ENCODE peak calls at places on chromosomes 1 and 21, in four cellular contexts. One of them, this sample, is unnamed. For H3K27me3, the result is how much of the 10 kb centered on the place peaks cover.

GRCh38 chr1:118563969-118564951 is 379.2 kb upstream of the SPAG17 start:
- DNase-seq in GM23338: peak
- DNase-seq in vagina: no peak
- DNase-seq in left lung: no peak
- DNase-seq in this sample: no peak

GRCh38 chr1:11485191-11485590 is 6.2 kb downstream of the DISP3 start:
- DNase-seq in GM23338: no peak
- DNase-seq in vagina: no peak
- DNase-seq in left lung: no peak
- DNase-seq in this sample: no peak

GRCh38 chr1:84450916-84451315 is 28.1 kb upstream of the RPF1 start:
- DNase-seq in GM23338: no peak
- DNase-seq in vagina: no peak
- DNase-seq in left lung: no peak
- DNase-seq in this sample: no peak

GRCh38 chr1:90616395-90616794 is 100.7 kb downstream of the BARHL2 start:
- DNase-seq in GM23338: peak
- DNase-seq in vagina: no peak
- DNase-seq in left lung: no peak
- DNase-seq in this sample: no peak

GRCh38 chr21:42239973-42240372 is 21.0 kb downstream of the ABCG1 start:
- DNase-seq in GM23338: no peak
- DNase-seq in vagina: no peak
- DNase-seq in left lung: no peak
- DNase-seq in this sample: no peak

GRCh38 chr1:3889952-3890351 is 10.1 kb downstream of the C1orf174 start:
- DNase-seq in GM23338: no peak
- DNase-seq in vagina: no peak
- DNase-seq in left lung: no peak
- DNase-seq in this sample: no peak

GRCh38 chr1:160981584-160982411 is 27.2 kb upstream of the ITLN2 start:
- DNase-seq in GM23338: peak
- DNase-seq in vagina: no peak
- DNase-seq in left lung: no peak
- DNase-seq in this sample: no peak

GRCh38 chr1:40300651-40301050 is 16.4 kb downstream of the COL9A2 start:
- DNase-seq in GM23338: no peak
- DNase-seq in vagina: no peak
- DNase-seq in left lung: no peak
- DNase-seq in this sample: no peak

GRCh38 chr1:225940385-225941151 is 452 bp downstream of the LEFTY2 start:
- DNase-seq in GM23338: no peak
- DNase-seq in vagina: no peak
- DNase-seq in left lung: no peak
- DNase-seq in this sample: no peak

GRCh38 chr21:32484706-32485380 is 72.3 kb downstream of the EVA1C start:
- DNase-seq in GM23338: no peak
- DNase-seq in vagina: no peak
- DNase-seq in left lung: peak
- DNase-seq in this sample: no peak

GRCh38 chr1:213385806-213386324 is 334.8 kb downstream of the RPS6KC1 start:
- DNase-seq in GM23338: no peak
- DNase-seq in vagina: no peak
- DNase-seq in left lung: no peak
- DNase-seq in this sample: no peak

GRCh38 chr1:236774926-236775325 is 20.2 kb upstream of the MTR start:
- DNase-seq in GM23338: peak
- DNase-seq in vagina: no peak
- DNase-seq in left lung: no peak
- DNase-seq in this sample: no peak
- TF ChIP-seq CTCF in GM23338: peak
- TF ChIP-seq CTCF in vagina: no peak
- TF ChIP-seq CTCF in left lung: no peak
- TF ChIP-seq CTCF in this sample: no peak

DNA sequence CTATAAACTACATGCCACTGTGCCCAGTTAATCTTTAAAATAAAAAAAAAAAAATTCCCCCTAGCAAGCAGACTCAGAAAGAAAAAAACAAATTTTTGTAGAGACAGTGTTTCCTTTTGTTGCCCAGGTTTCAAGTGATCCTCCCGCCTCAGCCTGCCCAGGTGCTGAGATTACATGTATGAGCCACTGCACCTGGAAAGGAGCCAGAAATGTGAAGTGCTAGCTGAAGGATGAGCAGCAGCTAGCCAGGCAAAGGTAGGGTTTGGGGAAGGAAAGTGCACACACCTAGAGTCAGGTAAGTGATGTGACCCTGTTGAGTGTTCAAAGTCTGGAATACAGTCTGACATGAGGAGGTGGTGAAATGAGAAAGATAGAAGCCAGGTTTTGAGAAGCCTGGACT is 1.7 kb downstream of the AKR1A1 start:
- DNase-seq in GM23338: no peak
- DNase-seq in vagina: no peak
- DNase-seq in left lung: peak
- DNase-seq in this sample: no peak
- H3K4me3 ChIP-seq in GM23338: peak
- H3K4me3 ChIP-seq in vagina: no peak
- H3K4me3 ChIP-seq in left lung: peak
- H3K4me3 ChIP-seq in this sample: peak

DNA sequence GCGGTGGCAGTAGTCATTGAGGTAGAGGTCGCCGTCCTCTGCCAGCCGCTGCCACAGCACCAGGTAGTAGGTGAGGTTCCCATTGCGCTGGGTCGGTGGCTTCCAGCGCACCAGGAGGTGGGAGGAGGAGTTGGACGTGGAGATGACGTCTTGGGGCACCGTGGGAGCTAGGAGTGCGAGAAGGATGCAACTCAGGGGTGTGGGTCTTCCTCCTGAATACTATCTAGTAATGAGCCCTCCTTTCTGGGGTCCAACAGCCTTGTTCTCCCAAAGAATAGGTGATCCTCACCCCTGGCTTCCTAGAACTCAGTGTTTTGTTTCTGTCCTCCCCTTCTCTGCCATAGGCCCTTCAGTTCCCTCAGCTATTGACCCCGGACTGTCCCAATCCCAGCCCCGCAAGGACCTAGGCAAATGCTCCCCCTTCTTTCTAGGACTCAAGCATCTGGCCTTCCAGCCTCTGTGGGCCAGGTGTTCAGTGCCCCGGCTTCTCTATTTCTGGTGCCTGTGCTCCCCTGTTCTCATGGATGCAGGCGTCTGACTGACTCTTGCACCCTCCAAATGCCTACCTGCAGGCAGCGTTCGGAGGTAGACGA is 12.9 kb downstream of the INSRR start:
- DNase-seq in GM23338: no peak
- DNase-seq in vagina: no peak
- DNase-seq in left lung: no peak
- DNase-seq in this sample: no peak
- H3K27me3 ChIP-seq in GM23338: half or more
- H3K27me3 ChIP-seq in vagina: under half
- H3K27me3 ChIP-seq in left lung: under half
- H3K27me3 ChIP-seq in this sample: half or more

GRCh38 chr1:181554465-181554864 is 71.1 kb downstream of the CACNA1E start:
- DNase-seq in GM23338: no peak
- DNase-seq in vagina: no peak
- DNase-seq in left lung: no peak
- DNase-seq in this sample: no peak
- TF ChIP-seq CTCF in GM23338: no peak
- TF ChIP-seq CTCF in vagina: no peak
- TF ChIP-seq CTCF in left lung: no peak
- TF ChIP-seq CTCF in this sample: no peak

GRCh38 chr1:1229770-1230169 is 2.0 kb downstream of the SDF4 start:
- DNase-seq in GM23338: no peak
- DNase-seq in vagina: no peak
- DNase-seq in left lung: no peak
- DNase-seq in this sample: no peak
- H3K4me3 ChIP-seq in GM23338: no peak
- H3K4me3 ChIP-seq in vagina: no peak
- H3K4me3 ChIP-seq in left lung: peak
- H3K4me3 ChIP-seq in this sample: no peak

DNA sequence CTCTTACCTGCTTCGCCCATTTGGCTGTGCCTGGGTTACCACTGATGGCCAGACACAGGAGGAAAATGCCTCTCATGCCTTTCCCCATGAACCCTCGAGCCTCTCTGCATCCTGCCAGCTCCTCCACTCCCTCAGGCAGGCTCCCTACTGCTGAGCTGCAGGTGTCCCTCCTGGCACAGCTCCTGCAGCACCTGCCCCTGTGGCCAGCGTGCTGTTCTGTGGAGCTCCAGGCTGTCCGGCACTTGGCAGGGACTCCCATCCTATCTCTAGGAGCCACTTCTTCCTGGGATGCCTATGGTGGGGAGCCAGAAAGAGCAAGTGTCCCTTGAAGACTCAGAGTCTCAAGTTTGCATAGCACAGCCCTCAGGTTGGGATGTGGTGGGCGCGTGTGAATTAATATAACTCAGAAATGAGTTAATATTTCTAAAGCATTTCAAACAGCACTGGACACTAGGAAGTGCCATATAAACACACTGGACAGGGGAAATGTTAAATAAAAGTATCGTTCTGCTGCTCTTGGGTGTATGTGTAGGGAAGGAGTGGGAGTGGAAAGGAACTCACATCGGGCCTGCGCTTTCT is 2.6 kb downstream of the LRRC71 start:
- DNase-seq in GM23338: no peak
- DNase-seq in vagina: no peak
- DNase-seq in left lung: no peak
- DNase-seq in this sample: no peak
- H3K27me3 ChIP-seq in GM23338: half or more
- H3K27me3 ChIP-seq in vagina: under half
- H3K27me3 ChIP-seq in left lung: half or more
- H3K27me3 ChIP-seq in this sample: under half

DNA sequence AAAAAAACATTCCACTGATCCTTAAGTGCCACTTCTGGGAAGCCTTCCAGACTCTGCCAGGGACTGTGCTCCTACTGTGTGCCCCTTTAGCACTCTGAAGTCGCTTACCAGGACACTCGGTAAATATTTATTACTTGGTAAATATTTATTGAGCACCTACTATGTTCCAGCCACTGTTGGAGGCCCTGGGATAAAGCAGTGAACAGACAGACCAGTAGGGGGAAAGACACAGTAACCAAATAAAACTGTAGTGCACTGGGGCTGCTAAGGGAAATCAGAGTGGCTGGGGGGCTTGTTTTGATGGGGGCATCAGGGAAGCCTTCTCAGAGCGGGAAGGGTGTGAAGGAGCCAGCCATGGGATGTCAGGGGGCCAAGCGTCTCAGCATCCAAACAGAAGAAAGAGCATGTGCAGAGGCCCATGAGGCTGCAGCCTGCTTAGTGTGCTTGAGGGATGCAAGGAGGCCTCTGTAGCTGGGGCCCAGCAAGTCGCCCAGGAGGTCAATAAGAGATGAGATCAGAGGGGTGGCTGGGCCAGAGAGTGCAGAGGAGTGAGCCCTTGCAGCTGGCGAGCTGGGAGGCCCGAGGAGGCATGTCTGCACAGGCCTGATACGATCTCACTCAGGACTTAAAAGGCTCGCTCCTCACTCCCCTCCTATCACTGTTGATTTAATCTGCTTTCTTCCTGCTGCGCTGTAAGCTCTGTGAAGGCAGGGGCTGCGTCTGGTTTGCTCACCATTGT is 28.6 kb downstream of the KAZN start:
- DNase-seq in GM23338: peak
- DNase-seq in vagina: no peak
- DNase-seq in left lung: peak
- DNase-seq in this sample: no peak
- TF ChIP-seq CTCF in GM23338: peak
- TF ChIP-seq CTCF in vagina: no peak
- TF ChIP-seq CTCF in left lung: no peak
- TF ChIP-seq CTCF in this sample: no peak

GRCh38 chr21:38925923-38926322 is 120.2 kb downstream of the ETS2 start:
- DNase-seq in GM23338: no peak
- DNase-seq in vagina: no peak
- DNase-seq in left lung: peak
- DNase-seq in this sample: no peak
- H3K4me3 ChIP-seq in GM23338: no peak
- H3K4me3 ChIP-seq in vagina: no peak
- H3K4me3 ChIP-seq in left lung: peak
- H3K4me3 ChIP-seq in this sample: peak

GRCh38 chr1:168414914-168415313 is 128.9 kb downstream of the XCL2 start:
- DNase-seq in GM23338: no peak
- DNase-seq in vagina: no peak
- DNase-seq in left lung: no peak
- DNase-seq in this sample: no peak
- H3K27me3 ChIP-seq in GM23338: under half
- H3K27me3 ChIP-seq in vagina: under half
- H3K27me3 ChIP-seq in left lung: under half
- H3K27me3 ChIP-seq in this sample: under half

This sample was measured in esophagus squamous epithelium.